ENCODE peak calls at places on chromosomes 13 and 19, in five cellular contexts. One of them, this sample, is unnamed.

GRCh38 chr13:78317030-78317429 is 286.3 kb downstream of the POU4F1 start:
- DNase-seq in naive thymus-derived CD4-positive, alpha-beta T cell: no peak
- DNase-seq in GM23338: peak; percentile 34
- DNase-seq in endodermal cell: no peak
- DNase-seq in CD8-positive, alpha-beta T cell: no peak
- DNase-seq in this sample: no peak

GRCh38 chr19:35226748-35227147 is 1.8 kb downstream of the FAM187B start:
- DNase-seq in naive thymus-derived CD4-positive, alpha-beta T cell: no peak
- DNase-seq in GM23338: no peak
- DNase-seq in endodermal cell: no peak
- DNase-seq in CD8-positive, alpha-beta T cell: no peak
- DNase-seq in this sample: no peak

GRCh38 chr19:44512326-44513298 is 12.3 kb upstream of the ZNF180 start:
- DNase-seq in naive thymus-derived CD4-positive, alpha-beta T cell: no peak
- DNase-seq in GM23338: peak; percentile 78
- DNase-seq in endodermal cell: peak; percentile 94
- DNase-seq in CD8-positive, alpha-beta T cell: no peak
- DNase-seq in this sample: no peak

GRCh38 chr13:109783815-109784589 is 2.4 kb downstream of the IRS2 start:
- DNase-seq in naive thymus-derived CD4-positive, alpha-beta T cell: no peak
- DNase-seq in GM23338: peak; percentile 32
- DNase-seq in endodermal cell: peak; percentile 74
- DNase-seq in CD8-positive, alpha-beta T cell: no peak
- DNase-seq in this sample: peak; percentile 4

GRCh38 chr19:35015576-35016351 is 14.5 kb upstream of the SCN1B start:
- DNase-seq in naive thymus-derived CD4-positive, alpha-beta T cell: no peak
- DNase-seq in GM23338: no peak
- DNase-seq in endodermal cell: no peak
- DNase-seq in CD8-positive, alpha-beta T cell: no peak
- DNase-seq in this sample: no peak

GRCh38 chr19:35963514-35963913 is 27.3 kb downstream of the LRFN3 start:
- DNase-seq in naive thymus-derived CD4-positive, alpha-beta T cell: peak; percentile 40
- DNase-seq in GM23338: peak; percentile 92
- DNase-seq in endodermal cell: peak; percentile 93
- DNase-seq in CD8-positive, alpha-beta T cell: no peak
- DNase-seq in this sample: no peak

GRCh38 chr19:33421368-33421767 is 47.9 kb downstream of the CEBPG start:
- DNase-seq in naive thymus-derived CD4-positive, alpha-beta T cell: no peak
- DNase-seq in GM23338: no peak
- DNase-seq in endodermal cell: no peak
- DNase-seq in CD8-positive, alpha-beta T cell: no peak
- DNase-seq in this sample: no peak

GRCh38 chr19:35005256-35005977 is 5.3 kb downstream of the GRAMD1A start:
- DNase-seq in naive thymus-derived CD4-positive, alpha-beta T cell: no peak
- DNase-seq in GM23338: no peak
- DNase-seq in endodermal cell: no peak
- DNase-seq in CD8-positive, alpha-beta T cell: no peak
- DNase-seq in this sample: no peak

GRCh38 chr19:33303791-33304759 is 1.7 kb upstream of the CEBPA start:
- DNase-seq in naive thymus-derived CD4-positive, alpha-beta T cell: no peak
- DNase-seq in GM23338: no peak
- DNase-seq in endodermal cell: no peak
- DNase-seq in CD8-positive, alpha-beta T cell: no peak
- DNase-seq in this sample: no peak

GRCh38 chr13:83065136-83065535 is 817.1 kb downstream of the SLITRK1 start:
- DNase-seq in naive thymus-derived CD4-positive, alpha-beta T cell: no peak
- DNase-seq in GM23338: no peak
- DNase-seq in endodermal cell: no peak
- DNase-seq in CD8-positive, alpha-beta T cell: no peak
- DNase-seq in this sample: no peak

GRCh38 chr19:15679089-15679488 is 6.2 kb downstream of the CYP4F12 start:
- DNase-seq in naive thymus-derived CD4-positive, alpha-beta T cell: no peak
- DNase-seq in GM23338: no peak
- DNase-seq in endodermal cell: no peak
- DNase-seq in CD8-positive, alpha-beta T cell: no peak
- DNase-seq in this sample: no peak

GRCh38 chr13:93824286-93824685 is 597.7 kb downstream of the GPC6 start:
- DNase-seq in naive thymus-derived CD4-positive, alpha-beta T cell: no peak
- DNase-seq in GM23338: no peak
- DNase-seq in endodermal cell: no peak
- DNase-seq in CD8-positive, alpha-beta T cell: no peak
- DNase-seq in this sample: no peak

DNA sequence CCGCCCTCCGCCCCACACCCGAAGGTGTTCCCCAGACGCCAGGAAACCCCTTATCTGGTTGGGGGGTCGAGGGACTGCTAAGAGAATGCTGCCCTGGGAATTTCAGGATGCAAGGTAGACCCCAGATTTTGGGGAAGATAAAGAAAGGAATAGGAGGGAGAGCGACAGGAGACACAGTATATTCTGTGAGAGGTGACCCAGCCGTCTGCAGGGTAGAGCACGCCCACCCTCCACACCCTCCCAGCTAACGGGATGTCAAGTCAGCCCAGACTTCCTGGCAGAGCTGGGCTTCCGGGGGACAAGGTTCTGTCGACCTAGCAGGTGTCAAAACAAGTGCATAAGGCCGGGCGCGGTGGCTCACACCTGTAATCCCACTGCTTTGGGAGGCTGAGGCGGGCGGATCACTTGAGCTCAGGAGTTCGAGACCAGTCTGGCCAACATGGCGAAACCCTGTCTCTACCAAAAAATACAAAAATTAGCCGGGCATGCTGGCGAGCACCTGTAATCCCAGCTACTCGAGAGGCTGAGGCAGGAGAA is 735 bp upstream of the PRR36 start:
- DNase-seq in naive thymus-derived CD4-positive, alpha-beta T cell: no peak
- DNase-seq in GM23338: peak; percentile 62
- DNase-seq in endodermal cell: no peak
- DNase-seq in CD8-positive, alpha-beta T cell: no peak
- DNase-seq in this sample: no peak
- H3K27me3 ChIP-seq in naive thymus-derived CD4-positive, alpha-beta T cell: no peaks in the 10 kb centered on the region
- H3K27me3 ChIP-seq in GM23338: peaks cover 14% of the 10 kb centered on the region
- H3K27me3 ChIP-seq in endodermal cell: peaks cover 14% of the 10 kb centered on the region
- H3K27me3 ChIP-seq in CD8-positive, alpha-beta T cell: peaks cover 4% of the 10 kb centered on the region
- H3K27me3 ChIP-seq in this sample: peaks cover 19% of the 10 kb centered on the region

DNA sequence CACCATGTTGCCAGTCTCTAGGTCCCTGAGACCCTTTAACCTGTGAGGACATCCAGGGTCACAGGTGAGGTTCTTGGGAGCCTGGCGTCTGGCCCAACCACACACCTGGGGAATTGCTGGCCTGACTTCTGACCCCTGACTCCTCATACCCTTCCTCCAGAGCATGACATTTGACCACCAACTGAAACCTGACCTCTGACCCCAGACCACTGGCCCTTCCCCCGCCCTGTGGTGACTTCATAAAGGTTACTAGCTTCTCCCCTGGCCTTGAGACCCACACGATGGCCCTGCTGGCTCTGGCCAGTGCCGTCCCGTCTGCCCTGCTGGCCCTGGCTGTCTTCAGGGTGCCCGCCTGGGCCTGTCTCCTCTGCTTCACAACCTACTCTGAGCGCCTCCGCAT is at the start of gene SPACA6:
- DNase-seq in naive thymus-derived CD4-positive, alpha-beta T cell: no peak
- DNase-seq in GM23338: no peak
- DNase-seq in endodermal cell: no peak
- DNase-seq in CD8-positive, alpha-beta T cell: no peak
- DNase-seq in this sample: no peak
- H3K4me3 ChIP-seq in naive thymus-derived CD4-positive, alpha-beta T cell: no peak within 1 kb of the TSS
- H3K4me3 ChIP-seq in GM23338: peak within 1 kb of the TSS; percentile 76
- H3K4me3 ChIP-seq in endodermal cell: peak within 1 kb of the TSS; percentile 90
- H3K4me3 ChIP-seq in CD8-positive, alpha-beta T cell: no peak within 1 kb of the TSS
- H3K4me3 ChIP-seq in this sample: no peak within 1 kb of the TSS

DNA sequence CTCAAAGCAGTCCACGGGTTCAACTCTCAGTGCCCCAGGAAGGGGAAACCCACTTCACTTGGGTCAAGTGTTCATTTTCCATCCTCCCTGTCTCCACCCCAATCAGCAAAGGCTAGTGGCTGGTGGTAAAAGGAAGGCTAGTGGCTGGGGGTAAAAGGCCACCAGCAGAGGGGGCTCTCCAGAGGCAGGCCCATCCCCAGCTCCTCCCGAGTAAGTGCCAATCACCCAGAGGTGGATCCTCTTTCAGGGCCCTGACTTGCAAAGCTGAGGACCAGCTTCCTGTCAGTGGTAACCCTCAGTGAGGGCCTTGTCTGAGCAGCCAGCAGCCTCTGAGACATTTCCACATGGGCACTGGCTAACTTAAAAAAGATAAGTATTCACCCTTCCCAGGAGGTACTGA is 22.0 kb upstream of the TPT1 start:
- DNase-seq in naive thymus-derived CD4-positive, alpha-beta T cell: no peak
- DNase-seq in GM23338: peak; percentile 89
- DNase-seq in endodermal cell: peak; percentile 88
- DNase-seq in CD8-positive, alpha-beta T cell: no peak
- DNase-seq in this sample: no peak
- H3K27ac ChIP-seq in naive thymus-derived CD4-positive, alpha-beta T cell: no peak overlapping the region
- H3K27ac ChIP-seq in GM23338: no peak overlapping the region
- H3K27ac ChIP-seq in endodermal cell: no peak overlapping the region
- H3K27ac ChIP-seq in CD8-positive, alpha-beta T cell: no peak overlapping the region
- H3K27ac ChIP-seq in this sample: peak overlapping the region; percentile 22

DNA sequence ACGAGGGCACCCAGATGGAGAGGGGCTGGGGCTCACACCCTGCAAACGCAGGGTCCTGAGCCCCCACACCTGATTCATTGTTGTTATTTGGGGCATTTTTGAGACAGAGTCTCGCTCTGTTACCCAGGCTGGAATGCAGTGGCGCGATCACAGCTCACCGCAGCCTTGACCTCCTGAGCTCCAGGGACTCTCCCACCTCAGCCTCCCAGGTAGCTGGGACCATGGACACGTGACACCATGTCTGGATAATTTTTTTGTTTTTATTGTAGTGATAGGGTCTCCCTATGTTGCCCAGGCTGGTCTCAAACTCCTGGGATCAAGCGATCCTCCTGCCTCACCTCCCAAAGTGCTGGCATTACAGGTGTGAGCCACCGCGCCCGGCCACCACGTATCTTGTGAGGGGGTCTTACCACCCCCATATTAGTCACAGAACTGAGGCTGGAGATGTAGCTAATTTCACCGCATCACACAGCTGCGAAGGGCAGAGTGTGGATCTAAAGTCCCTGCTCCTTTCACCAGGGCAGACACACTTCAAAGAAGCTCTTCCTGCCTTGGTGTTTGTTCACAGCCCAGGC is 211.8 kb upstream of the SOX1 start:
- DNase-seq in naive thymus-derived CD4-positive, alpha-beta T cell: no peak
- DNase-seq in GM23338: no peak
- DNase-seq in endodermal cell: no peak
- DNase-seq in CD8-positive, alpha-beta T cell: no peak
- DNase-seq in this sample: no peak
- H3K27me3 ChIP-seq in naive thymus-derived CD4-positive, alpha-beta T cell: no peaks in the 10 kb centered on the region
- H3K27me3 ChIP-seq in GM23338: no peaks in the 10 kb centered on the region
- H3K27me3 ChIP-seq in endodermal cell: no peaks in the 10 kb centered on the region
- H3K27me3 ChIP-seq in CD8-positive, alpha-beta T cell: no peaks in the 10 kb centered on the region
- H3K27me3 ChIP-seq in this sample: no peaks in the 10 kb centered on the region

DNA sequence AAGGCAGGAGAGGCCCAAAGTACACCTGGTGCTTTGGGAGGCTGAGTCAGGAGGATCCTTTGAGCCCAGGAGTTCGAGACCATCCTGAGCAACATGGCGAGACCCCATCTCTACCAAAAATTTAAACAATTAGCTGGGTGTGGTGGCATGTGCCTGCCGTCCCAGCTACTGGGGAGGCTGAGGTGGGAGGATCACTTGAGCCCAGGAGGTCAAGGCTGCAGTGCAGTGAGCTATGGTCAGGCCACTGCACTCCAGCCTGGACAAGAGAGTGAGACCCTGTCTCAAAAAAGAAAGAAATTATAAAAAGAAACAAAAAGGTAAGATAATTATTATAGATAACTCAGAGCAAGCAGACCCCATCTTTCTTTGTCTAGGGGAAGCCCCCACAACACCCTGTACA is 1.9 kb downstream of the HOMER3 start:
- DNase-seq in naive thymus-derived CD4-positive, alpha-beta T cell: no peak
- DNase-seq in GM23338: no peak
- DNase-seq in endodermal cell: no peak
- DNase-seq in CD8-positive, alpha-beta T cell: no peak
- DNase-seq in this sample: no peak
- H3K4me3 ChIP-seq in naive thymus-derived CD4-positive, alpha-beta T cell: no peak overlapping the region
- H3K4me3 ChIP-seq in GM23338: peak overlapping the region; percentile 81
- H3K4me3 ChIP-seq in endodermal cell: no peak overlapping the region
- H3K4me3 ChIP-seq in CD8-positive, alpha-beta T cell: no peak overlapping the region
- H3K4me3 ChIP-seq in this sample: no peak overlapping the region

DNA sequence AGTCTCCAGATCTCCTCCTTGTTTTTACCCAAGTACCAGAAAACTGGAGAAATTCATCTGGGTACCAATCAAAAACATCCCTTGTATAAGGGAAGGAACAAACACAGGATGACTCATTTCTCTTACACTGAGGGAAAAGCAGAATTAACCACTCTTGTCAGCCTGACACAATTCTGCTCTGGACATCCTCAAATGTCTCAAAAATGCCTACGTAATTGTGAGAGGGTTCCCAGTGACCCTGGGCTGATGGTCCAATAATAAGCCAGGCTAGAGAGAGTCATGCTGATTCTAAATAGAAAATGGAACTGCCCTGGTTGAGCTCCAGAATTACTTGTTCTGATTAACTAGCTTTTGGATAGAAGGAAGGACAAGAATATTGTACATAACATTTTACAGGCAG is 14.5 kb downstream of the ZNF708 start:
- DNase-seq in naive thymus-derived CD4-positive, alpha-beta T cell: no peak
- DNase-seq in GM23338: no peak
- DNase-seq in endodermal cell: no peak
- DNase-seq in CD8-positive, alpha-beta T cell: no peak
- DNase-seq in this sample: no peak
- H3K27ac ChIP-seq in naive thymus-derived CD4-positive, alpha-beta T cell: no peak overlapping the region
- H3K27ac ChIP-seq in GM23338: no peak overlapping the region
- H3K27ac ChIP-seq in endodermal cell: no peak overlapping the region
- H3K27ac ChIP-seq in CD8-positive, alpha-beta T cell: no peak overlapping the region
- H3K27ac ChIP-seq in this sample: no peak overlapping the region

DNA sequence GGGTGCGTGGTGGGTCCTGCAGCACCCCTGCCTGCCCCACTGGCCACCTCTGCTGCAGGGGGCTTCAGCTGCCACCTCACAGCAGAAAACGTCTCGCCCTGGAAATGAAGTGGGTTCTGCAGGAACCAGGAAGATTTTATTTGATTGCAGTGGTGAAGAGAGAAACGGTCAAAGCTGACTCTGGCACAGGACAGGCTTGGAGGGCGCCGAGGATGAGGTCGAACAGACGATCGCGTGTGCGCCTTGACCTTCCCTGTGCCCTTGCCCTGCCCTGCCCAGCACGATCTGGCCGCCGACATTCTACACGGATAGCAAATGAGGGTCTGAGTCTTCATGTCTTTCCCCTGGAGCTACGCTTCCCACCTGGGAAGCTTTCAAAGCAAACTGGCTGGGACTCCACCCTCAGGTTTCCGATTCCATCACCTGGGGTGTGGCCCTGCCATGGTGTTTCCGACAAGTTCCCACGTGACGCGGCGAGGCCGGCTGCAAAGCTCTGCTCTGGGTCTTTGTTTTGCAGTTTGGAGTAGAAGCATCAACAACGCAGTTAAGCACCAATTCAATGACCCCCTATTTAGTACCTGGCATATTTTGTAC is 50.3 kb upstream of the TUBGCP3 start:
- DNase-seq in naive thymus-derived CD4-positive, alpha-beta T cell: no peak
- DNase-seq in GM23338: no peak
- DNase-seq in endodermal cell: peak; percentile 64
- DNase-seq in CD8-positive, alpha-beta T cell: no peak
- DNase-seq in this sample: no peak
- H3K27me3 ChIP-seq in naive thymus-derived CD4-positive, alpha-beta T cell: no peaks in the 10 kb centered on the region
- H3K27me3 ChIP-seq in GM23338: no peaks in the 10 kb centered on the region
- H3K27me3 ChIP-seq in endodermal cell: peaks cover 27% of the 10 kb centered on the region
- H3K27me3 ChIP-seq in CD8-positive, alpha-beta T cell: no peaks in the 10 kb centered on the region
- H3K27me3 ChIP-seq in this sample: no peaks in the 10 kb centered on the region

GRCh38 chr19:17829855-17830566 is 8.7 kb upstream of the INSL3 start:
- DNase-seq in naive thymus-derived CD4-positive, alpha-beta T cell: no peak
- DNase-seq in GM23338: peak; percentile 94
- DNase-seq in endodermal cell: peak; percentile 96
- DNase-seq in CD8-positive, alpha-beta T cell: no peak
- DNase-seq in this sample: no peak
- H3K4me3 ChIP-seq in naive thymus-derived CD4-positive, alpha-beta T cell: no peak overlapping the region
- H3K4me3 ChIP-seq in GM23338: peak overlapping the region; percentile 90
- H3K4me3 ChIP-seq in endodermal cell: peak overlapping the region; percentile 89
- H3K4me3 ChIP-seq in CD8-positive, alpha-beta T cell: no peak overlapping the region
- H3K4me3 ChIP-seq in this sample: no peak overlapping the region

This sample was measured in effector memory CD4-positive, alpha-beta T cell.